ENCODE peak calls at places on chromosome 12, in nine cellular contexts. V, W, Y, B, L, S, C, M and K are unnamed samples.
A peak's percentile ranks its signal among the peaks of the same experiment; 100 is the strongest.

GRCh38 chr12:22282283-22282682 is 52.2 kb downstream of the ST8SIA1 start:
- DNase-seq in V (peak; percentile 82), W (no peak), Y (no peak), B (no peak), L (no peak), S (no peak), C (no peak), M (peak; percentile 86), K (no peak)

GRCh38 chr12:110576504-110576903 is 6.6 kb downstream of the PPTC7 start:
- DNase-seq in V (no peak), W (no peak), Y (no peak), B (no peak), L (no peak), S (no peak), C (no peak), M (no peak), K (no peak)

GRCh38 chr12:54411398-54412241 is 7.4 kb downstream of the ITGA5 start:
- DNase-seq in V (peak; percentile 84), W (peak; percentile 47), Y (no peak), B (peak; percentile 37), L (no peak), S (no peak), C (no peak), M (peak; percentile 96), K (no peak)

GRCh38 chr12:29350080-29350479 is 30.9 kb downstream of the ERGIC2 start:
- DNase-seq in V (peak; percentile 70), W (peak; percentile 13), Y (peak; percentile 60), B (no peak), L (peak; percentile 4), S (peak; percentile 1), C (no peak), M (peak; percentile 36), K (no peak)

GRCh38 chr12:116336542-116337065 is 59.1 kb upstream of the MED13L start:
- DNase-seq in V (peak; percentile 55), W (no peak), Y (no peak), B (no peak), L (no peak), S (no peak), C (no peak), M (peak; percentile 77), K (no peak)

GRCh38 chr12:76032043-76032981 is 736 bp upstream of the PHLDA1 start:
- DNase-seq in V (peak; percentile 79), W (no peak), Y (peak; percentile 78), B (peak; percentile 9), L (peak; percentile 79), S (no peak), C (no peak), M (peak; percentile 70), K (no peak)

GRCh38 chr12:89880695-89881350 is 172.2 kb upstream of the ATP2B1 start:
- DNase-seq in V (no peak), W (no peak), Y (no peak), B (no peak), L (no peak), S (no peak), C (no peak), M (no peak), K (no peak)

GRCh38 chr12:59088673-59089072 is 168.4 kb upstream of the LRIG3 start:
- DNase-seq in V (peak; percentile 61), W (no peak), Y (no peak), B (no peak), L (no peak), S (no peak), C (no peak), M (peak; percentile 48), K (no peak)

GRCh38 chr12:292186-292585 is 29.6 kb upstream of the SLC6A13 start:
- DNase-seq in V (no peak), W (no peak), Y (no peak), B (no peak), L (no peak), S (no peak), C (no peak), M (peak; percentile 51), K (no peak)

GRCh38 chr12:114933428-114934160 is 249.6 kb upstream of the TBX3 start:
- DNase-seq in V (peak; percentile 72), W (peak; percentile 90), Y (no peak), B (no peak), L (peak; percentile 80), S (no peak), C (no peak), M (peak; percentile 94), K (no peak)

GRCh38 chr12:63844391-63845341 is at the start of gene SRGAP1:
- DNase-seq in V (peak; percentile 94), W (no peak), Y (peak; percentile 75), B (no peak), L (peak; percentile 48), S (peak; percentile 51), C (no peak), M (peak; percentile 73), K (peak; percentile 69)

GRCh38 chr12:127078577-127079350 is 1188.2 kb upstream of the TMEM132C start:
- DNase-seq in V (no peak), W (no peak), Y (no peak), B (no peak), L (no peak), S (no peak), C (no peak), M (no peak), K (no peak)

GRCh38 chr12:58067610-58068387 is 126.4 kb downstream of the ATP23 start:
- DNase-seq in V (peak; percentile 29), W (peak; percentile 64), Y (peak; percentile 84), B (no peak), L (peak; percentile 20), S (no peak), C (no peak), M (peak; percentile 57), K (no peak)

GRCh38 chr12:132711169-132711843 is 664 bp downstream of the PGAM5 start:
- DNase-seq in V (no peak), W (no peak), Y (peak; percentile 44), B (no peak), L (peak; percentile 31), S (no peak), C (no peak), M (peak; percentile 23), K (no peak)

GRCh38 chr12:89451876-89452275 is 72.7 kb downstream of the GALNT4 start:
- DNase-seq in V (peak; percentile 90), W (peak; percentile 46), Y (no peak), B (no peak), L (no peak), S (no peak), C (no peak), M (peak; percentile 87), K (no peak)

GRCh38 chr12:57276935-57277563 is 26.1 kb upstream of the STAC3 start:
- DNase-seq in V (peak; percentile 32), W (peak; percentile 23), Y (peak; percentile 30), B (no peak), L (peak; percentile 39), S (peak; percentile 13), C (no peak), M (peak; percentile 49), K (no peak)

GRCh38 chr12:100403446-100403845 is 46.6 kb downstream of the SLC17A8 start:
- DNase-seq in V (peak; percentile 59), W (no peak), Y (no peak), B (no peak), L (no peak), S (no peak), C (no peak), M (no peak), K (no peak)

GRCh38 chr12:42482820-42483533 is 106.6 kb downstream of the PRICKLE1 start:
- DNase-seq in V (peak; percentile 79), W (peak; percentile 74), Y (peak; percentile 44), B (no peak), L (peak; percentile 59), S (peak; percentile 28), C (peak; percentile 12), M (peak; percentile 65), K (peak; percentile 58)

GRCh38 chr12:461425-461824 is 1.7 kb downstream of the B4GALNT3 start:
- DNase-seq in V (no peak), W (no peak), Y (no peak), B (no peak), L (peak; percentile 54), S (no peak), C (no peak), M (no peak), K (no peak)

GRCh38 chr12:102063066-102063465 is 1.3 kb upstream of the WASHC3 start:
- DNase-seq in V (no peak), W (no peak), Y (peak; percentile 65), B (no peak), L (peak; percentile 2), S (no peak), C (no peak), M (no peak), K (no peak)

GRCh38 chr12:1497161-1497560 is 97.2 kb downstream of the FBXL14 start:
- DNase-seq in V (no peak), W (no peak), Y (no peak), B (no peak), L (no peak), S (no peak), C (no peak), M (no peak), K (no peak)

GRCh38 chr12:6827437-6827894 is 741 bp upstream of the P3H3 start:
- DNase-seq in V (peak; percentile 83), W (peak; percentile 98), Y (peak; percentile 54), B (no peak), L (peak; percentile 89), S (peak; percentile 54), C (no peak), M (peak; percentile 79), K (peak; percentile 78)

GRCh38 chr12:23628836-23629235 is 320.6 kb downstream of the SOX5 start:
- DNase-seq in V (no peak), W (no peak), Y (no peak), B (no peak), L (no peak), S (no peak), C (no peak), M (no peak), K (no peak)